ENCODE peak calls at places on chromosomes 3 and 15, in nine cellular contexts. V, F, P, Y, X, G, E, B and A are unnamed samples.

GRCh38 chr15:94174399-94174802 is 57.0 kb upstream of the MCTP2 start:
- DNase-seq in V (no peak), F (no peak), P (peak; percentile 24), Y (no peak), X (no peak), G (peak; percentile 42), E (no peak), B (peak; percentile 43), A (no peak)

GRCh38 chr15:95459288-95459687 is 871.2 kb upstream of the NR2F2 start:
- DNase-seq in V (no peak), F (no peak), P (peak; percentile 72), Y (no peak), X (no peak), G (peak; percentile 21), E (no peak), B (peak; percentile 67), A (no peak)

GRCh38 chr15:82810863-82811421 is 1.5 kb downstream of the WHAMM start:
- DNase-seq in V (no peak), F (no peak), P (peak; percentile 22), Y (no peak), X (no peak), G (no peak), E (no peak), B (no peak), A (no peak)

GRCh38 chr3:38622336-38622735 is 27.2 kb downstream of the SCN5A start:
- DNase-seq in V (no peak), F (no peak), P (no peak), Y (no peak), X (no peak), G (no peak), E (no peak), B (no peak), A (no peak)

GRCh38 chr3:71890356-71890931 is 105.5 kb upstream of the PROK2 start:
- DNase-seq in V (no peak), F (no peak), P (no peak), Y (no peak), X (no peak), G (no peak), E (no peak), B (no peak), A (no peak)

GRCh38 chr3:106588739-106589138 is 719.9 kb upstream of the CBLB start:
- DNase-seq in V (no peak), F (no peak), P (no peak), Y (no peak), X (no peak), G (no peak), E (no peak), B (no peak), A (no peak)

GRCh38 chr15:65819563-65819960 is 27.5 kb upstream of the DENND4A start:
- DNase-seq in V (no peak), F (no peak), P (peak; percentile 20), Y (no peak), X (no peak), G (peak; percentile 35), E (no peak), B (no peak), A (no peak)

GRCh38 chr3:138468886-138469285 is 34.5 kb downstream of the ESYT3 start:
- DNase-seq in V (no peak), F (no peak), P (no peak), Y (no peak), X (no peak), G (peak; percentile 19), E (no peak), B (no peak), A (no peak)

GRCh38 chr3:185939721-185940120 is 1.9 kb upstream of the TRA2B start:
- DNase-seq in V (no peak), F (no peak), P (no peak), Y (no peak), X (no peak), G (no peak), E (no peak), B (peak; percentile 49), A (no peak)

GRCh38 chr3:176814252-176814651 is 383.0 kb downstream of the TBL1XR1 start:
- DNase-seq in V (peak; percentile 73), F (peak; percentile 61), P (peak; percentile 64), Y (no peak), X (peak; percentile 17), G (peak; percentile 55), E (peak; percentile 54), B (peak; percentile 35), A (peak; percentile 77)

GRCh38 chr3:177134166-177134565 is 63.1 kb downstream of the TBL1XR1 start:
- DNase-seq in V (no peak), F (no peak), P (no peak), Y (no peak), X (no peak), G (no peak), E (no peak), B (peak; percentile 37), A (no peak)

GRCh38 chr15:23574742-23575141 is 9.3 kb downstream of the MKRN3 start:
- DNase-seq in V (no peak), F (no peak), P (no peak), Y (no peak), X (no peak), G (no peak), E (no peak), B (no peak), A (no peak)

GRCh38 chr3:81440666-81441065 is 320.8 kb downstream of the GBE1 start:
- DNase-seq in V (no peak), F (no peak), P (no peak), Y (no peak), X (no peak), G (no peak), E (no peak), B (no peak), A (no peak)

GRCh38 chr3:78066287-78066686 is 1026.4 kb downstream of the ROBO2 start:
- DNase-seq in V (no peak), F (no peak), P (no peak), Y (no peak), X (no peak), G (no peak), E (no peak), B (no peak), A (no peak)

DNA sequence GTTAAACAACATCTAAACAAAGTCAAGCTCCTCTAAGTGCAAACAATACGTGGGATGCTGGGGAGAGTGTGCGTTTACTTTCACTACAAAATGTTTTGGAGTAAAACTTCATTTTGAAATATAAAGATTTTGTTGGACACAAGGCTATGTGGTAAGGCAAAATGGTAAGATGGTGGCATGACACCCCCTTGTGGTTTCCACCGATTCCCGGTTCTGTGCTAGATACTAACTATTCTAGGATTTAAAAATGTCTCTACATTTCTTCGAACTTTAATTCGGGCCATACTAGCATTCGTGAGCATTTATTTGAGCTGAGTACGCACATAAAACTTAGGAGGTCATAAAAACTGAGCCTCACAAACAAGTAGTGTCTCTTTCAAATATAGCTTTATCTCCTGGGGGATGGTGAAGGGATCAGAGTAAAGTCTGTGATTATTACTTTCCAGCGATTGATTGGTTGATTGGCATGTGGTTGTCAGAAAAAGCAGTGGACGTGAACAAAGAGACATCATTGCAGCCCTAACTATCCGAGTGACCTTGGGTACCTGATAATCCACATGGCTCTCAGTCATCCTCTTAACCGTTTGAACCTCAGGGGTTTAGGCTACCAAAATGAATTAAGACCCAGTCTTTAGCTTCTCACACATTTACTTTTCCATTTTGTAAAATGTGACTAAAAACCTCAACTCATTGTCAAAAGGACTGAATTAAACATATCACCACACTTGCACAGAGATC is 1.1 kb upstream of the ZNF639 start:
- DNase-seq in V (peak; percentile 18), F (peak; percentile 25), P (peak; percentile 78), Y (no peak), X (peak; percentile 31), G (peak; percentile 52), E (no peak), B (peak; percentile 72), A (peak; percentile 16)
- TF ChIP-seq CTCF in V (peak; percentile 25), F (peak; percentile 30), P (peak; percentile 53), Y (peak; percentile 48), X (no peak), G (peak; percentile 69), E (peak; percentile 56), B (peak; percentile 75), A (peak; percentile 59)

DNA sequence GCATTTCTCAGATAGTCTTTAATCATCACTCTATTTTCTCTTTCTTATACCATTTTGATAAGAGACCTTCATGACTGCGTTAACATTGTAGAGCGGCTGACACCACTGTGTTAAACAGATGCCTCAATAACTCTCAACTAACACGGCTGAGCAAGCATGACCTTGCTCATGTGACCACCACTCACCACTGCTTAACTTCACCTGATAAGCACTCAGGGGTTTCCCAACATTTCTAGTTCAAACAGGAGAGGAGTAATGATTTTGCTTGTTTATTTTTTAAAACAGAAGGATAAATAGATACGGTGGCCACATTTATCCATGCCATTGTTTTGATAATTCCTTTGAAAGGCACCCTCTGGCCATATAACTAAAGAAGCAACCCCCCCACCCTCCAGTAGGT is 37.7 kb upstream of the TMEM45A start:
- DNase-seq in V (no peak), F (no peak), P (no peak), Y (no peak), X (no peak), G (no peak), E (no peak), B (no peak), A (no peak)
- TF ChIP-seq CTCF in V (no peak), F (no peak), P (no peak), Y (no peak), X (no peak), G (no peak), E (no peak), B (no peak), A (no peak)

DNA sequence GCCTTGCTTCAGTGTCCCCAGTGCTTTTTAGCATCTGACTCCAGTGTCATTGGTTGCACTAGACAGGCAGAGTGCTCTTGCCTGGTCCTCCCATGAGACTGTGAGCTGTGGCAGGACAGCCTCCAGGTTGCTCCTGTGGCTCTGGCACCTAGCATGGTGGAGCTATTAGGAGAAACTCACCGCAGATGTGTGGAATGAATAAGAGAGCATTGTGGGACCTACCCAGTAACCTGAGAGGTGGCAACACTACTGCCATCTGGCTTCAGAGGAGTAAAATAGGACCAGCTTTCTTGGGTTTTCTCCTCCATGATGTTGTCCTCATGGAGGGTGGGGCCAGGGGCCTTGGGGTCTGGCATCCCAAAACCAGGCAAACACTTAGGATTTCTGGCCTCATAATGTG is 183.6 kb downstream of the EPHB1 start:
- DNase-seq in V (no peak), F (no peak), P (no peak), Y (no peak), X (no peak), G (no peak), E (no peak), B (no peak), A (no peak)
- TF ChIP-seq CTCF in V (no peak), F (no peak), P (no peak), Y (no peak), X (no peak), G (no peak), E (no peak), B (no peak), A (no peak)

DNA sequence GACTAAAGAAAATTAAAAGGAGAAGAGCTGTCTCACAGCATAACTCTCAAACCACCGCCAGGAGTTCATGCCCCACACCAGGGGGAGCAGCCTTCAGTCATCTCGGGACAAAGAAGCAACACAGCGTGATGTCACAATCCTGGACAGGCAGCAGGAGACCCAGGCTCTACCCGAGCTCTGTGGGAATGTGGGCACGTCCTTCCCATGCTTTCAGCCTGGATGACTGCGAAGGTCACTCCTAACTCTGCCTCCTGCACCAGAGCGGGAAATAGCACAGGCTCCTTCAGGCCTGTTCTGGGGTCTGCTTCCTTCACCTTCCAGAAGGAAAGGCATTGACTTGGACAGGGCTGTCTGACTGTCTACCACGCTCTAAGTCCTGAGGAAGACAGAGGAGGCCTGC is 31.3 kb downstream of the NOX5 start:
- DNase-seq in V (no peak), F (no peak), P (peak; percentile 38), Y (no peak), X (no peak), G (peak; percentile 74), E (no peak), B (no peak), A (peak; percentile 35)
- TF ChIP-seq CTCF in V (no peak), F (no peak), P (peak; percentile 15), Y (no peak), X (no peak), G (peak; percentile 75), E (peak; percentile 5), B (no peak), A (no peak)

GRCh38 chr15:62060116-62060895 is at the start of gene VPS13C:
- DNase-seq in V (peak; percentile 94), F (peak; percentile 94), P (peak; percentile 94), Y (peak; percentile 96), X (peak; percentile 89), G (peak; percentile 91), E (peak; percentile 84), B (peak; percentile 89), A (peak; percentile 85)
- TF ChIP-seq CTCF in V (peak; percentile 72), F (peak; percentile 94), P (peak; percentile 82), Y (peak; percentile 81), X (no peak), G (peak; percentile 85), E (no peak), B (peak; percentile 58), A (peak; percentile 82)